ENCODE peak calls at places on chromosomes 11 and 22, in nine cellular contexts. Z, E, M, S, H, X, F, C and A are unnamed samples.

GRCh38 chr22:24106385-24107381 is 74.6 kb upstream of the SUSD2 start:
- DNase-seq in Z (peak; percentile 28), E (no peak), M (peak; percentile 40), S (no peak), H (peak; percentile 36), X (no peak), F (no peak), C (peak; percentile 74), A (no peak)

GRCh38 chr11:65290448-65291165 is 24.1 kb upstream of the CDC42EP2 start:
- DNase-seq in Z (no peak), E (peak; percentile 98), M (no peak), S (no peak), H (no peak), X (peak; percentile 27), F (peak; percentile 85), C (no peak), A (peak; percentile 70)

GRCh38 chr22:45131749-45132148 is 32.0 kb upstream of the NUP50 start:
- DNase-seq in Z (no peak), E (no peak), M (no peak), S (no peak), H (no peak), X (no peak), F (no peak), C (no peak), A (no peak)

GRCh38 chr11:39374963-39375698 is 2084.3 kb downstream of the LRRC4C start:
- DNase-seq in Z (no peak), E (no peak), M (peak; percentile 38), S (no peak), H (no peak), X (no peak), F (no peak), C (peak; percentile 44), A (no peak)

GRCh38 chr11:57778318-57779037 is 16.9 kb downstream of the CTNND1 start:
- DNase-seq in Z (no peak), E (peak; percentile 93), M (no peak), S (no peak), H (no peak), X (no peak), F (peak; percentile 42), C (no peak), A (peak; percentile 18)

GRCh38 chr22:32926600-32926999 is 125.1 kb downstream of the TIMP3 start:
- DNase-seq in Z (no peak), E (no peak), M (no peak), S (no peak), H (no peak), X (no peak), F (no peak), C (peak; percentile 3), A (no peak)

GRCh38 chr11:130181295-130182272 is 22.0 kb downstream of the ST14 start:
- DNase-seq in Z (no peak), E (peak; percentile 84), M (no peak), S (no peak), H (no peak), X (peak; percentile 42), F (no peak), C (no peak), A (no peak)

GRCh38 chr11:89498845-89499448 is 7.8 kb upstream of the NOX4 start:
- DNase-seq in Z (no peak), E (no peak), M (no peak), S (no peak), H (no peak), X (no peak), F (no peak), C (no peak), A (no peak)

GRCh38 chr22:37896181-37896592 is 9.9 kb upstream of the MICALL1 start:
- DNase-seq in Z (no peak), E (no peak), M (peak; percentile 55), S (peak; percentile 41), H (no peak), X (no peak), F (no peak), C (peak; percentile 85), A (no peak)

GRCh38 chr11:91860661-91861060 is 364.0 kb upstream of the FAT3 start:
- DNase-seq in Z (no peak), E (no peak), M (no peak), S (no peak), H (no peak), X (no peak), F (no peak), C (no peak), A (no peak)

GRCh38 chr11:93288079-93288478 is 42.5 kb upstream of the DEUP1 start:
- DNase-seq in Z (no peak), E (no peak), M (no peak), S (no peak), H (no peak), X (peak; percentile 71), F (no peak), C (no peak), A (no peak)

GRCh38 chr11:24478718-24479117 is 18.1 kb upstream of the LUZP2 start:
- DNase-seq in Z (no peak), E (peak; percentile 24), M (no peak), S (no peak), H (no peak), X (no peak), F (no peak), C (no peak), A (no peak)

GRCh38 chr11:83508804-83509203 is 222.6 kb upstream of the CCDC90B start:
- DNase-seq in Z (no peak), E (peak; percentile 20), M (no peak), S (no peak), H (no peak), X (no peak), F (no peak), C (no peak), A (no peak)

GRCh38 chr11:57309106-57310059 is 15.4 kb downstream of the TNKS1BP1 start:
- DNase-seq in Z (no peak), E (no peak), M (no peak), S (no peak), H (no peak), X (no peak), F (no peak), C (no peak), A (no peak)

GRCh38 chr11:46295312-46295995 is 18.0 kb downstream of the CREB3L1 start:
- DNase-seq in Z (peak; percentile 80), E (peak; percentile 87), M (peak; percentile 80), S (peak; percentile 72), H (peak; percentile 65), X (no peak), F (peak; percentile 46), C (peak; percentile 72), A (peak; percentile 84)